ENCODE peak calls at places on chromosomes 6 and 20, in ten cellular contexts. J is fibroblast of mammary gland, E is GM12865, G is cardiac fibroblast, K is choroid plexus epithelial cell, P is fibroblast of pulmonary artery, Q is HFFc6, B is heart left ventricle, T is nephron progenitor cell, M is HCT116. A is an unnamed sample.

GRCh38 chr6:87574237-87574636 is 15.6 kb downstream of the RARS2 start:
- DNase-seq in J (no peak), E (no peak), G (no peak), K (no peak), P (no peak), Q (no peak), B (no peak), T (no peak), M (no peak), A (no peak)

GRCh38 chr6:149080511-149080910 is 237.0 kb upstream of the TAB2 start:
- DNase-seq in J (peak; percentile 86), E (no peak), G (peak; percentile 31), K (peak; percentile 88), P (no peak), Q (peak; percentile 57), B (no peak), T (no peak), M (no peak), A (no peak)

GRCh38 chr6:113318553-113318952 is 538.6 kb upstream of the MARCKS start:
- DNase-seq in J (no peak), E (no peak), G (no peak), K (peak; percentile 3), P (peak; percentile 11), Q (no peak), B (no peak), T (no peak), M (no peak), A (no peak)

GRCh38 chr6:152391179-152391880 is 245.8 kb downstream of the SYNE1 start:
- DNase-seq in J (no peak), E (no peak), G (no peak), K (peak; percentile 30), P (no peak), Q (no peak), B (no peak), T (no peak), M (no peak), A (no peak)

GRCh38 chr6:36829919-36830544 is 9.2 kb downstream of the CPNE5 start:
- DNase-seq in J (peak; percentile 52), E (no peak), G (peak; percentile 91), K (no peak), P (peak; percentile 73), Q (no peak), B (peak; percentile 81), T (no peak), M (no peak), A (no peak)

GRCh38 chr6:108797951-108798671 is 50.1 kb upstream of the ARMC2 start:
- DNase-seq in J (no peak), E (no peak), G (no peak), K (no peak), P (no peak), Q (no peak), B (no peak), T (no peak), M (no peak), A (no peak)

GRCh38 chr20:23143098-23143497 is 57.0 kb upstream of the CD93 start:
- DNase-seq in J (peak; percentile 83), E (peak; percentile 57), G (peak; percentile 80), K (peak; percentile 84), P (peak; percentile 83), Q (peak; percentile 76), B (peak; percentile 83), T (no peak), M (peak; percentile 47), A (no peak)

GRCh38 chr6:98641929-98642328 is 192.4 kb upstream of the POU3F2 start:
- DNase-seq in J (no peak), E (no peak), G (no peak), K (no peak), P (no peak), Q (no peak), B (no peak), T (no peak), M (no peak), A (no peak)

GRCh38 chr6:111841822-111842221 is 31.4 kb downstream of the FYN start:
- DNase-seq in J (peak; percentile 34), E (peak; percentile 76), G (peak; percentile 79), K (peak; percentile 93), P (peak; percentile 79), Q (no peak), B (peak; percentile 46), T (no peak), M (no peak), A (no peak)

GRCh38 chr20:20549267-20549612 is 163.2 kb downstream of the RALGAPA2 start:
- DNase-seq in J (peak; percentile 30), E (no peak), G (no peak), K (no peak), P (no peak), Q (no peak), B (no peak), T (no peak), M (no peak), A (no peak)

GRCh38 chr20:46464451-46464850 is 48.9 kb downstream of the ZNF334 start:
- DNase-seq in J (no peak), E (no peak), G (no peak), K (no peak), P (no peak), Q (no peak), B (no peak), T (no peak), M (no peak), A (no peak)

DNA sequence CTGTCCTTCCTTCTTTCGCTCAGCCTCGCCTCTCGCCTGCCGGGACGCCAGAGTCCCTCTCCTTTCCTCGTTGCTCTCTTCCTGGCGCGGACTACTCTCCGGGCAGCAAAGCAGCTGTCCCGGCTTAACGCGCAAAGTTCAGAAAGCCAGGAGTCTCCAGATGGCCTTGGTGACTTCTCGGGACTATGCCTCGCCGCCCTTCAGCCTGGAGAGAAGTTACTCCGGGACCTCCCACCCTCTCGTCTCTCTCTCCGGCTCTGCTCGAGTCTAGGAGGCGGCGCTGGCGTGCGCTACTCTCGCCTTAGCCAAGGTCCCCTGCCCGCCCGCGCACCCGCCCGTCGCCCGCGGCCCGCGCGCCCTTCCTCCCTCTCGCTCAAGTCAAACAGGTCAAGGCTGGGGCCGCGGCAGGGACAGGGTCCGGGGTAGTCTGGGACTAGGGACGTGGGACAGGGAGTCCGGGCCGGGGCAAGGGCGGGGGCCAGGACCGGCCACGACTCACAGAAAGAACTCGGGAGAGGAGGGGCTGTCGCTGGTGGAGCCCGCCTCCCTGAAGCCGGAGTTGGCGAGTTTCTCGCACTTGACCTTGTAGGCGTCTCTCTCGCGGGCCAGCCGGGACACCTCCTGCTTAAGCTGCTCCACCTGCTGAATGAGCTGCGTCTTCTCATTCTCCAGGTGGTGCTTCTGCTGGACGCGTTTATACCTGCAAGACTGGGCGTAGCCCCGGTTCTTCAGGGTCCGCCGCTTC is 1.5 kb downstream of the MAFB start:
- DNase-seq in J (peak; percentile 16), E (no peak), G (peak; percentile 48), K (peak; percentile 41), P (peak; percentile 22), Q (no peak), B (peak; percentile 54), T (peak; percentile 75), M (no peak), A (peak; percentile 46)
- TF ChIP-seq CTCF in J (no peak), E (no peak), G (no peak), K (no peak), P (no peak), Q (no peak), B (no peak), T (no peak), M (no peak), A (no peak)

GRCh38 chr6:131139599-131139998 is 4.3 kb downstream of the AKAP7 start:
- DNase-seq in J (no peak), E (no peak), G (no peak), K (no peak), P (no peak), Q (no peak), B (no peak), T (no peak), M (no peak), A (no peak)
- TF ChIP-seq CTCF in J (no peak), E (no peak), G (no peak), K (no peak), P (no peak), Q (no peak), B (no peak), T (no peak), M (no peak), A (no peak)

GRCh38 chr20:48723308-48724264 is 104.2 kb downstream of the PREX1 start:
- DNase-seq in J (no peak), E (no peak), G (peak; percentile 40), K (peak; percentile 82), P (no peak), Q (no peak), B (peak; percentile 17), T (peak; percentile 28), M (no peak), A (no peak)
- TF ChIP-seq CTCF in J (no peak), E (no peak), G (no peak), K (peak; percentile 40), P (no peak), Q (no peak), B (no peak), T (no peak), M (no peak), A (no peak)

GRCh38 chr6:161198176-161198575 is 75.7 kb downstream of the AGPAT4 start:
- DNase-seq in J (peak; percentile 71), E (no peak), G (peak; percentile 72), K (no peak), P (peak; percentile 72), Q (no peak), B (no peak), T (no peak), M (no peak), A (no peak)

GRCh38 chr6:161199845-161200244 is 74.0 kb downstream of the AGPAT4 start:
- DNase-seq in J (no peak), E (no peak), G (no peak), K (no peak), P (no peak), Q (no peak), B (no peak), T (no peak), M (no peak), A (no peak)

GRCh38 chr6:161198781-161199505 is 74.9 kb downstream of the AGPAT4 start:
- DNase-seq in J (no peak), E (no peak), G (no peak), K (no peak), P (no peak), Q (no peak), B (no peak), T (no peak), M (no peak), A (no peak)

GRCh38 chr6:161204866-161205557 is 68.8 kb downstream of the AGPAT4 start:
- DNase-seq in J (peak; percentile 34), E (no peak), G (no peak), K (no peak), P (no peak), Q (no peak), B (no peak), T (no peak), M (no peak), A (no peak)

GRCh38 chr6:161200610-161201201 is 73.2 kb downstream of the AGPAT4 start:
- DNase-seq in J (no peak), E (no peak), G (no peak), K (no peak), P (no peak), Q (no peak), B (no peak), T (no peak), M (no peak), A (no peak)
- TF ChIP-seq CTCF in J (no peak), E (no peak), G (no peak), K (peak; percentile 38), P (peak; percentile 1), Q (peak; percentile 43), B (no peak), T (no peak), M (peak; percentile 45), A (peak; percentile 24)